ENCODE peak calls at places on chromosomes 16 and 17, in ten cellular contexts. I is heart left ventricle, V is H1, W is body of pancreas, F is A549, M is suprapubic skin, E is breast epithelium, Z is vagina, T is HCT116, H is endothelial cell of umbilical vein. U is an unnamed sample.
A peak's percentile ranks its signal among the peaks of the same experiment; 100 is the strongest.

GRCh38 chr17:41308251-41308917 is 725 bp downstream of the KRTAP16-1 start:
- DNase-seq in W (peak; percentile 46), I (no peak), H (no peak), F (no peak), E (peak; percentile 80), V (no peak), Z (no peak), T (no peak), M (peak; percentile 79), U (peak; percentile 41)

GRCh38 chr17:32555611-32556310 is 69.0 kb downstream of the CDK5R1 start:
- DNase-seq in M (no peak), I (no peak), E (no peak), F (no peak), H (no peak), V (no peak), Z (no peak), T (no peak), W (no peak), U (no peak)

GRCh38 chr17:74786411-74787097 is 10.4 kb upstream of the NAT9 start:
- DNase-seq in I (no peak), H (no peak), Z (no peak), E (no peak), M (no peak), F (no peak), V (no peak), T (no peak), W (no peak), U (no peak)

GRCh38 chr16:6803171-6803570 is 529.5 kb upstream of the RBFOX1 start:
- DNase-seq in Z (no peak), E (no peak), W (no peak), I (no peak), V (no peak), T (no peak), H (no peak), M (no peak), F (no peak), U (no peak)

GRCh38 chr16:66511615-66512500 is 38.1 kb downstream of the TK2 start:
- DNase-seq in F (peak; percentile 90), V (peak; percentile 74), M (no peak), W (peak; percentile 66), I (no peak), Z (no peak), H (peak; percentile 70), T (peak; percentile 43), E (peak; percentile 77), U (no peak)

GRCh38 chr16:78184554-78185183 is 85.2 kb downstream of the WWOX start:
- DNase-seq in I (no peak), V (no peak), Z (no peak), W (no peak), F (peak; percentile 26), M (no peak), E (no peak), H (peak; percentile 3), T (no peak), U (no peak)

GRCh38 chr17:66951605-66951953 is 12.9 kb upstream of the CACNG4 start:
- DNase-seq in V (no peak), E (peak; percentile 69), T (no peak), Z (no peak), M (no peak), H (no peak), W (no peak), F (peak; percentile 50), I (no peak), U (no peak)

GRCh38 chr17:68955181-68955841 is at the start of gene ABCA8:
- DNase-seq in I (peak; percentile 54), T (no peak), M (no peak), E (no peak), V (no peak), Z (no peak), H (peak; percentile 54), F (peak; percentile 9), W (peak; percentile 42), U (no peak)

GRCh38 chr16:46894011-46894672 is 10.0 kb downstream of the GPT2 start:
- DNase-seq in H (no peak), W (peak; percentile 82), I (peak; percentile 45), E (no peak), T (no peak), V (no peak), M (no peak), F (no peak), Z (no peak), U (no peak)

GRCh38 chr16:5054876-5055865 is 10.6 kb downstream of the C16orf89 start:
- DNase-seq in M (no peak), V (no peak), H (no peak), F (no peak), Z (no peak), W (no peak), E (no peak), I (no peak), T (no peak), U (no peak)

GRCh38 chr17:81523139-81524062 is 4.8 kb upstream of the FSCN2 start:
- DNase-seq in E (no peak), H (no peak), W (no peak), V (no peak), Z (no peak), T (no peak), M (no peak), I (no peak), F (no peak), U (no peak)

GRCh38 chr17:59694344-59694743 is 12.9 kb downstream of the PTRH2 start:
- DNase-seq in M (no peak), V (no peak), H (no peak), T (no peak), Z (no peak), F (no peak), I (no peak), E (no peak), W (no peak), U (no peak)

GRCh38 chr17:7290166-7290565 is 4.3 kb downstream of the YBX2 start:
- DNase-seq in E (no peak), M (no peak), W (no peak), H (no peak), Z (no peak), F (no peak), V (no peak), T (no peak), I (no peak), U (no peak)
- H3K27ac ChIP-seq in E (no peak overlapping the region), M (no peak overlapping the region), W (no peak overlapping the region), H (no peak overlapping the region), Z (no peak overlapping the region), F (no peak overlapping the region), V (no peak overlapping the region), T (no peak overlapping the region), I (no peak overlapping the region), U (no peak overlapping the region)

GRCh38 chr16:67993207-67994036 is 5.9 kb downstream of the DPEP2 start:
- DNase-seq in H (peak; percentile 71), V (no peak), M (peak; percentile 88), F (peak; percentile 76), E (peak; percentile 28), Z (no peak), T (peak; percentile 63), I (peak; percentile 85), W (peak; percentile 77), U (peak; percentile 61)
- TF ChIP-seq POLR2A in H (no peak), V (no peak), M (no peak), F (no peak), E (no peak), Z (no peak), T (no peak), I (peak; percentile 29), W (peak; percentile 20), U (no peak)

GRCh38 chr16:1677942-1678499 is at the start of gene JPT2:
- DNase-seq in W (peak; percentile 99), E (peak; percentile 97), H (peak; percentile 99), Z (no peak), M (peak; percentile 98), F (peak; percentile 99), V (peak; percentile 88), T (peak; percentile 95), I (peak; percentile 98), U (peak; percentile 80)
- H3K27ac ChIP-seq in W (peak within 1 kb of the TSS; percentile 89), E (peak within 1 kb of the TSS; percentile 86), H (peak within 1 kb of the TSS; percentile 1), Z (peak within 1 kb of the TSS; percentile 67), M (peak within 1 kb of the TSS; percentile 86), F (peak within 1 kb of the TSS; percentile 98), V (peak within 1 kb of the TSS; percentile 87), T (peak within 1 kb of the TSS; percentile 74), I (peak within 1 kb of the TSS; percentile 66), U (peak within 1 kb of the TSS; percentile 84)

GRCh38 chr16:30753596-30753995 is 5.4 kb downstream of the PHKG2 start:
- DNase-seq in V (no peak), W (no peak), F (no peak), H (no peak), I (no peak), T (no peak), Z (no peak), E (no peak), M (no peak), U (no peak)

GRCh38 chr16:30757316-30757715 is 4.5 kb downstream of the CFAP119 start:
- DNase-seq in H (no peak), V (no peak), F (no peak), M (no peak), I (no peak), Z (no peak), E (no peak), W (no peak), T (no peak), U (no peak)

GRCh38 chr16:30755955-30756780 is 5.7 kb downstream of the CFAP119 start:
- DNase-seq in T (no peak), I (no peak), W (no peak), Z (no peak), F (no peak), E (no peak), V (no peak), M (no peak), H (no peak), U (no peak)

GRCh38 chr16:30758988-30759461 is 2.8 kb downstream of the CFAP119 start:
- DNase-seq in V (no peak), I (no peak), T (no peak), M (no peak), H (no peak), E (no peak), Z (no peak), W (peak; percentile 36), F (no peak), U (no peak)

GRCh38 chr16:30756781-30757100 is 5.1 kb downstream of the CFAP119 start:
- DNase-seq in T (no peak), I (no peak), E (no peak), W (no peak), H (no peak), V (no peak), Z (no peak), F (no peak), M (no peak), U (no peak)
- TF ChIP-seq POLR2A in T (no peak), I (no peak), E (no peak), W (no peak), H (no peak), V (no peak), Z (no peak), F (no peak), M (no peak), U (no peak)

DNA sequence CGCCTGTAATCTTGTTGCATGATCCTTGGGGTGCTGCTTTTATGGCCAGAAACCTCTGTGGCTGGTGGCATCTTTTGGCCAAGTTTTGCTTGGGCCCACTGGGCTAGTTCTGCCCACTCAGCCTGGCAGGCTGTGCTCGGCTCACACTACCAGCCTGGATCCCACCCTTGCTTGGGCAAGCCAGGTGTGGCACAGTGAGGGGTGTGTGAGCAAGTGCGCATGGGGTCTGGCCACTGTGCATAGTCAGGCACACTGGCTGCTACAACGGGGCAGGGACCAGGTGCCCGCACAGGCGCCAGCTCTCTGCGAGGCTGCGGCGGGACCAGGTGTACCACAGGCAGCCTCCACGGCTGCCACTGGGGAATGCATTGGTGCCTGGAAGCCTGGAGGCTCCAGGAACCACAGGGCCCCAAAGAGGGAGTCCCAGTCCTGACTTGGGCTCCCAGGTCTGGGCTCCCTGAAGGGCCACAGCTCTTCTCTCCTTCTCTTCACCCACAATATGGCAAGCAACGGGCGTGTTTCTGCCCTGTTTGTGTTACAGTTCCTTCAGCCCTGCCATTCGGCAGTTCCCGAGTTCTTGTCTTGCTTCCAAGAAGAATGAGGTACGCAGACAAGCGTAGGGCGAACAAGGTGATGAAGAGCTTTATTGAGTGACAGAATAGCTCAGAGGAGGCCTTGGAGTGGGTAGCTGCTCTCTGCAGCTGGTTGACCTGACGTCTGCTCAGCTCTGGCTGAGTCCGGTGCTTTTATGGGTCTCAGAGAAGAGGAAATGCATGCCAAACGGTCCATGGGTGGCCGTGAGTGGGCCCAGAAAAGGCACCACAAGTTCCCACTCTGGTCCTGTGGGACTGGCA is 26.7 kb upstream of the PRM1 start:
- DNase-seq in M (no peak), W (no peak), T (no peak), Z (no peak), V (no peak), E (no peak), F (no peak), I (no peak), H (no peak), U (no peak)
- H3K27ac ChIP-seq in M (no peak overlapping the region), W (no peak overlapping the region), T (no peak overlapping the region), Z (no peak overlapping the region), V (no peak overlapping the region), E (no peak overlapping the region), F (no peak overlapping the region), I (no peak overlapping the region), H (no peak overlapping the region), U (no peak overlapping the region)

U was measured in esophagus squamous epithelium.